ENCODE peak calls at places on chromosomes 12 and 14, in four cellular contexts. One of them, this sample, is unnamed.

GRCh38 chr14:81418057-81418790 is 18.1 kb upstream of the STON2 start:
- DNase-seq in mammary epithelial cell: no peak
- DNase-seq in AG10803: no peak
- DNase-seq in DND-41: no peak
- DNase-seq in this sample: no peak

GRCh38 chr14:23183479-23183878 is at the start of gene SLC7A8:
- DNase-seq in DND-41: no peak
- DNase-seq in AG10803: no peak
- DNase-seq in mammary epithelial cell: no peak
- DNase-seq in this sample: peak

GRCh38 chr12:78118036-78118435 is 287.3 kb downstream of the NAV3 start:
- DNase-seq in mammary epithelial cell: no peak
- DNase-seq in AG10803: peak
- DNase-seq in DND-41: no peak
- DNase-seq in this sample: no peak

GRCh38 chr14:50001999-50002925 is 109.4 kb downstream of the ARF6 start:
- DNase-seq in mammary epithelial cell: peak
- DNase-seq in AG10803: no peak
- DNase-seq in DND-41: peak
- DNase-seq in this sample: no peak

GRCh38 chr14:60648169-60648933 is 926 bp downstream of the SIX1 start:
- DNase-seq in mammary epithelial cell: peak
- DNase-seq in DND-41: no peak
- DNase-seq in AG10803: peak
- DNase-seq in this sample: no peak

GRCh38 chr12:123712780-123713319 is 697 bp downstream of the ATP6V0A2 start:
- DNase-seq in mammary epithelial cell: peak
- DNase-seq in DND-41: no peak
- DNase-seq in AG10803: no peak
- DNase-seq in this sample: peak

GRCh38 chr12:12870454-12870853 is 20.9 kb upstream of the GPRC5A start:
- DNase-seq in DND-41: no peak
- DNase-seq in mammary epithelial cell: peak
- DNase-seq in AG10803: peak
- DNase-seq in this sample: peak

GRCh38 chr14:69077841-69078240 is 75.1 kb downstream of the DCAF5 start:
- DNase-seq in AG10803: peak
- DNase-seq in DND-41: no peak
- DNase-seq in mammary epithelial cell: peak
- DNase-seq in this sample: peak

GRCh38 chr14:102849522-102850379 is 72.5 kb downstream of the TRAF3 start:
- DNase-seq in DND-41: no peak
- DNase-seq in AG10803: peak
- DNase-seq in mammary epithelial cell: peak
- DNase-seq in this sample: no peak

GRCh38 chr12:65308601-65309071 is 30.2 kb downstream of the MSRB3 start:
- DNase-seq in AG10803: peak
- DNase-seq in mammary epithelial cell: peak
- DNase-seq in DND-41: no peak
- DNase-seq in this sample: peak

GRCh38 chr14:100748403-100748802 is 21.7 kb downstream of the DLK1 start:
- DNase-seq in mammary epithelial cell: no peak
- DNase-seq in AG10803: no peak
- DNase-seq in DND-41: no peak
- DNase-seq in this sample: no peak

GRCh38 chr12:6866163-6866919 is 990 bp upstream of the TPI1 start:
- DNase-seq in mammary epithelial cell: no peak
- DNase-seq in AG10803: no peak
- DNase-seq in DND-41: no peak
- DNase-seq in this sample: no peak

GRCh38 chr14:34498684-34499412 is 36.8 kb upstream of the SPTSSA start:
- DNase-seq in AG10803: no peak
- DNase-seq in DND-41: peak
- DNase-seq in mammary epithelial cell: peak
- DNase-seq in this sample: peak

GRCh38 chr12:29389295-29389919 is 8.4 kb upstream of the ERGIC2 start:
- DNase-seq in AG10803: no peak
- DNase-seq in mammary epithelial cell: no peak
- DNase-seq in DND-41: no peak
- DNase-seq in this sample: no peak

GRCh38 chr14:24670594-24670993 is 36.6 kb upstream of the GZMB start:
- DNase-seq in mammary epithelial cell: no peak
- DNase-seq in DND-41: no peak
- DNase-seq in AG10803: no peak
- DNase-seq in this sample: no peak

GRCh38 chr12:3251067-3251466 is 173.9 kb downstream of the TSPAN9 start:
- DNase-seq in AG10803: no peak
- DNase-seq in DND-41: no peak
- DNase-seq in mammary epithelial cell: no peak
- DNase-seq in this sample: no peak

GRCh38 chr12:9319842-9320173 is 111.6 kb upstream of the PZP start:
- DNase-seq in mammary epithelial cell: peak
- DNase-seq in DND-41: no peak
- DNase-seq in AG10803: no peak
- DNase-seq in this sample: no peak

GRCh38 chr14:39267592-39268112 is 33.9 kb downstream of the MIA2 start:
- DNase-seq in DND-41: no peak
- DNase-seq in AG10803: peak
- DNase-seq in mammary epithelial cell: peak
- DNase-seq in this sample: no peak

GRCh38 chr14:34324363-34324795 is 137.7 kb downstream of the SPTSSA start:
- DNase-seq in DND-41: peak
- DNase-seq in AG10803: peak
- DNase-seq in mammary epithelial cell: peak
- DNase-seq in this sample: peak

GRCh38 chr14:29741909-29742401 is 185.7 kb downstream of the PRKD1 start:
- DNase-seq in mammary epithelial cell: no peak
- DNase-seq in AG10803: peak
- DNase-seq in DND-41: no peak
- DNase-seq in this sample: peak

GRCh38 chr12:29610473-29611174 is 113.1 kb upstream of the OVCH1 start:
- DNase-seq in DND-41: no peak
- DNase-seq in AG10803: no peak
- DNase-seq in mammary epithelial cell: no peak
- DNase-seq in this sample: peak

GRCh38 chr14:25233613-25234012 is 183.7 kb upstream of the STXBP6 start:
- DNase-seq in DND-41: no peak
- DNase-seq in AG10803: no peak
- DNase-seq in mammary epithelial cell: no peak
- DNase-seq in this sample: no peak

GRCh38 chr14:105901226-105901625 is 374.8 kb downstream of the TMEM121 start:
- DNase-seq in DND-41: no peak
- DNase-seq in mammary epithelial cell: no peak
- DNase-seq in AG10803: no peak
- DNase-seq in this sample: no peak

GRCh38 chr14:104107101-104107581 is 21.6 kb downstream of the ASPG start:
- DNase-seq in DND-41: no peak
- DNase-seq in mammary epithelial cell: no peak
- DNase-seq in AG10803: no peak
- DNase-seq in this sample: no peak

GRCh38 chr12:25570418-25570817 is 17.3 kb upstream of the LMNTD1 start:
- DNase-seq in AG10803: no peak
- DNase-seq in DND-41: no peak
- DNase-seq in mammary epithelial cell: no peak
- DNase-seq in this sample: no peak

GRCh38 chr14:91329615-91330014 is 85.1 kb upstream of the GPR68 start:
- DNase-seq in DND-41: no peak
- DNase-seq in AG10803: no peak
- DNase-seq in mammary epithelial cell: no peak
- DNase-seq in this sample: no peak

GRCh38 chr12:122523280-122523679 is 3.5 kb downstream of the RSRC2 start:
- DNase-seq in DND-41: no peak
- DNase-seq in mammary epithelial cell: peak
- DNase-seq in AG10803: peak
- DNase-seq in this sample: peak

GRCh38 chr14:106694638-106695393 is 1168.4 kb downstream of the TMEM121 start:
- DNase-seq in AG10803: no peak
- DNase-seq in DND-41: peak
- DNase-seq in mammary epithelial cell: peak
- DNase-seq in this sample: no peak

GRCh38 chr12:12925383-12925782 is 26.6 kb downstream of the GPRC5D start:
- DNase-seq in mammary epithelial cell: no peak
- DNase-seq in DND-41: no peak
- DNase-seq in AG10803: peak
- DNase-seq in this sample: peak

GRCh38 chr12:100988278-100988625 is 193.7 kb downstream of the ANO4 start:
- DNase-seq in DND-41: no peak
- DNase-seq in AG10803: no peak
- DNase-seq in mammary epithelial cell: no peak
- DNase-seq in this sample: no peak

GRCh38 chr12:104058796-104059195 is 5.5 kb upstream of the HCFC2 start:
- DNase-seq in mammary epithelial cell: peak
- DNase-seq in AG10803: no peak
- DNase-seq in DND-41: no peak
- DNase-seq in this sample: no peak

GRCh38 chr14:37034410-37035285 is 137.8 kb downstream of the SLC25A21 start:
- DNase-seq in mammary epithelial cell: peak
- DNase-seq in AG10803: peak
- DNase-seq in DND-41: no peak
- DNase-seq in this sample: no peak

DNA sequence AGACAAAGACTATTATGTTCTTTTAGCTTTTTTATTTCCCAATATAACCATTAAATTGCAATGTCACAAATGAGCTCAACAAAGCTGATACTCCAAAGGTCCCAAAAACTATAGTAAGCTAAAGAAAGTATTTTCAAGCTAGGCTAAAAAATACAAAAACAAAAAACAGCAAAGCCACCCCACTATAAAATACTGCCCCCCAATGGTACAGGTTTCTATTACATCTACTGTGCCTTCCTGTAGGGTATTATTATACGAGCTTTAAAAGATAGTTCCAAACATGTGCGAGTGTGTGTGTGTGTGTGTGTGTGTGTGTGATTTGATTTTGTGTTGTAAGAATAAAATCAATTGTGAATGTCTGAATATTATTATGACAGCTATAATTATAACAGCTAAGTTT is 1.1 kb downstream of the IFNG start:
- DNase-seq in AG10803: peak
- DNase-seq in DND-41: no peak
- DNase-seq in mammary epithelial cell: peak
- DNase-seq in this sample: peak
- TF ChIP-seq CTCF in AG10803: peak
- TF ChIP-seq CTCF in DND-41: peak
- TF ChIP-seq CTCF in mammary epithelial cell: peak
- TF ChIP-seq CTCF in this sample: peak

GRCh38 chr14:90049390-90049789 is 12.4 kb upstream of the KCNK13 start:
- DNase-seq in DND-41: no peak
- DNase-seq in AG10803: no peak
- DNase-seq in mammary epithelial cell: no peak
- DNase-seq in this sample: no peak
- TF ChIP-seq CTCF in DND-41: no peak
- TF ChIP-seq CTCF in AG10803: no peak
- TF ChIP-seq CTCF in mammary epithelial cell: no peak
- TF ChIP-seq CTCF in this sample: no peak

GRCh38 chr12:96091833-96092232 is 56.4 kb upstream of the LTA4H start:
- DNase-seq in mammary epithelial cell: peak
- DNase-seq in DND-41: no peak
- DNase-seq in AG10803: no peak
- DNase-seq in this sample: peak
- TF ChIP-seq CTCF in mammary epithelial cell: peak
- TF ChIP-seq CTCF in DND-41: peak
- TF ChIP-seq CTCF in AG10803: no peak
- TF ChIP-seq CTCF in this sample: no peak

DNA sequence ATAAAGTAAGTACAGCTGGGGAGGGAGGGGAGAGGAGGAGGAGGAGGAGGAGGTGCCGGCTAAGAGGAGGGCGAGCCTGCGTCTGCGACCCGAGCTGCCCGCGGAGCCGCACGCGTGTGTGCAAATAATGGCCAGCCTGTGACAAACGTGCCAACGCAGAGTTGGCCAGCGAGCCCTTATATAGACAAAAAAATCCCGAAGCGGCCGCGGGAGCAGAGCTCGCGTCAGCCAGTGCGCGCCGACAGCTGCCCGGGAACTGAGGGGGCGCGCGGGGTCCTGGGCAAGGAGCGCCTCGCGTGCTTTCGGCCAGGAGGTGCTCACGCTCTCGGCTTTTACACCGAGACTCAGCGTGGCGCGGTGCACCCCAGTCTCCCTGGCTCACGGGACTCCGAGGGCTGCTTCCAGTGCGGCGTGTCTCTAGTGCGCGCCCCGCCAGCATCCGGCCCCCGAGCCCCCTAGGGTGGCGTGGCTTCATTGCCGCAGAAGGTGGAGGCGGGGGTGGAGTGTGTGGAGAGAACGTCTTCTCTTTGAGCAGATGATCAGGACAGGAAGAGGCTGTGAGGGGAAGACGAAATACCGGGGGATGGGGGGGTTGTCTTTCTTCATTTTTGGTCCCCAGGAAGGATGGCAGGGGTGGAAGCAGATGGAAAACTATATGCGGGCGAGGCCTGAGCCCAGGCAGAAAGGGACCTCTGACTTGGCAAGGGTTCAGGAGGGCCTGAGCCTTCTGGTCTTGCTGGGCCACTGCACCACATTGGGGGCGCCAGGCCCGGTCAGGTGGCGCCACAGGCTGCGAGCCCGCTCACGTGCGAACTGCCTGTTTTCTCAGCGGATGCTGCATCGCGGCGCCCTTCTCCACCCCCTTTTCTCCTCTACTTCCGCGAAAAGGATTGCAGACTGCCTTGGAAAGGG is 659 bp downstream of the SLC16A7 start:
- DNase-seq in AG10803: peak
- DNase-seq in mammary epithelial cell: peak
- DNase-seq in DND-41: peak
- DNase-seq in this sample: peak
- TF ChIP-seq CTCF in AG10803: peak
- TF ChIP-seq CTCF in mammary epithelial cell: no peak
- TF ChIP-seq CTCF in DND-41: peak
- TF ChIP-seq CTCF in this sample: no peak

GRCh38 chr14:38184132-38184531 is 23.6 kb upstream of the SSTR1 start:
- DNase-seq in mammary epithelial cell: no peak
- DNase-seq in DND-41: no peak
- DNase-seq in AG10803: no peak
- DNase-seq in this sample: no peak
- TF ChIP-seq CTCF in mammary epithelial cell: no peak
- TF ChIP-seq CTCF in DND-41: no peak
- TF ChIP-seq CTCF in AG10803: no peak
- TF ChIP-seq CTCF in this sample: no peak

DNA sequence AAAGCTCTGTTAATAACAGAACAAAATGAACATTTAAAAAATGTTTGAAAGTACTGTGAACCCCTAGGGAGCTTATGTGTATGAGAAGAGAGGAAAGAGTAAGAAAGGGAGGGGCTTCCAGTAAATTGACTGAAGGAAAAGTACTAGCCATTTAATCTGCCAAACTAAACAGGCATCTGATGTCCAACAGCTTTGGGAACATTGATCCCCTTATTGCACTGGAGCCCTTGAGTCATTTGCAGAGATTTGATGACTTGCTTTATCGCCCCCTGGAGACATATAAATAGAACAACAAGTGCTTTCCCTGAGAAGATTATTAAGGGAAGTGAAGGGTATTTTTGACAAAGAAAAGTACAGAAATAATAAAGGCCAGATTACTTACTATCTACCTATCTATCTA is 319.3 kb upstream of the NOVA1 start:
- DNase-seq in mammary epithelial cell: no peak
- DNase-seq in DND-41: no peak
- DNase-seq in AG10803: peak
- DNase-seq in this sample: peak
- TF ChIP-seq CTCF in mammary epithelial cell: no peak
- TF ChIP-seq CTCF in DND-41: peak
- TF ChIP-seq CTCF in AG10803: peak
- TF ChIP-seq CTCF in this sample: peak

This sample was measured in cardiac fibroblast.